ENCODE peak calls at places on chromosomes 13 and 19, in ten cellular contexts. One of them, this sample, is unnamed.

GRCh38 chr19:296476-297225 is 5.4 kb upstream of the PLPP2 start:
- DNase-seq in A673: no peak
- DNase-seq in IMR-90: no peak
- DNase-seq in mammary epithelial cell: no peak
- DNase-seq in stomach: peak; percentile 25
- DNase-seq in HAP-1: no peak
- DNase-seq in neural progenitor cell: no peak
- DNase-seq in CD8-positive, alpha-beta memory T cell: no peak
- DNase-seq in mesendoderm: no peak
- DNase-seq in AG04450: no peak
- DNase-seq in this sample: no peak

GRCh38 chr19:31905980-31906948 is 439.1 kb upstream of the ZNF507 start:
- DNase-seq in mammary epithelial cell: no peak
- DNase-seq in CD8-positive, alpha-beta memory T cell: no peak
- DNase-seq in AG04450: no peak
- DNase-seq in stomach: no peak
- DNase-seq in HAP-1: no peak
- DNase-seq in A673: peak; percentile 11
- DNase-seq in IMR-90: no peak
- DNase-seq in mesendoderm: peak; percentile 22
- DNase-seq in neural progenitor cell: no peak
- DNase-seq in this sample: no peak

GRCh38 chr13:47603365-47603764 is 397.7 kb downstream of the SUCLA2 start:
- DNase-seq in HAP-1: no peak
- DNase-seq in mesendoderm: no peak
- DNase-seq in mammary epithelial cell: no peak
- DNase-seq in AG04450: no peak
- DNase-seq in A673: no peak
- DNase-seq in IMR-90: peak; percentile 16
- DNase-seq in CD8-positive, alpha-beta memory T cell: no peak
- DNase-seq in stomach: no peak
- DNase-seq in neural progenitor cell: no peak
- DNase-seq in this sample: no peak

GRCh38 chr13:106599875-106600797 is 32.2 kb upstream of the ARGLU1 start:
- DNase-seq in CD8-positive, alpha-beta memory T cell: no peak
- DNase-seq in AG04450: peak; percentile 36
- DNase-seq in stomach: no peak
- DNase-seq in A673: peak; percentile 74
- DNase-seq in mammary epithelial cell: peak; percentile 15
- DNase-seq in IMR-90: peak; percentile 80
- DNase-seq in HAP-1: no peak
- DNase-seq in mesendoderm: no peak
- DNase-seq in neural progenitor cell: no peak
- DNase-seq in this sample: peak; percentile 88

GRCh38 chr13:112715715-112716460 is 26.1 kb downstream of the ATP11A start:
- DNase-seq in CD8-positive, alpha-beta memory T cell: no peak
- DNase-seq in HAP-1: no peak
- DNase-seq in stomach: no peak
- DNase-seq in mammary epithelial cell: no peak
- DNase-seq in AG04450: no peak
- DNase-seq in mesendoderm: peak; percentile 65
- DNase-seq in A673: no peak
- DNase-seq in neural progenitor cell: no peak
- DNase-seq in IMR-90: no peak
- DNase-seq in this sample: no peak

GRCh38 chr13:30696278-30697176 is 38.8 kb upstream of the ALOX5AP start:
- DNase-seq in neural progenitor cell: no peak
- DNase-seq in CD8-positive, alpha-beta memory T cell: no peak
- DNase-seq in mammary epithelial cell: no peak
- DNase-seq in HAP-1: no peak
- DNase-seq in mesendoderm: peak; percentile 44
- DNase-seq in AG04450: no peak
- DNase-seq in A673: peak; percentile 68
- DNase-seq in stomach: no peak
- DNase-seq in IMR-90: peak; percentile 36
- DNase-seq in this sample: no peak

GRCh38 chr13:27574661-27575060 is 45.7 kb downstream of the LNX2 start:
- DNase-seq in HAP-1: no peak
- DNase-seq in mesendoderm: no peak
- DNase-seq in stomach: no peak
- DNase-seq in CD8-positive, alpha-beta memory T cell: no peak
- DNase-seq in IMR-90: no peak
- DNase-seq in A673: no peak
- DNase-seq in mammary epithelial cell: no peak
- DNase-seq in neural progenitor cell: no peak
- DNase-seq in AG04450: no peak
- DNase-seq in this sample: no peak

GRCh38 chr13:54312885-54313284 is 1284.3 kb downstream of the OLFM4 start:
- DNase-seq in AG04450: no peak
- DNase-seq in CD8-positive, alpha-beta memory T cell: no peak
- DNase-seq in mesendoderm: no peak
- DNase-seq in neural progenitor cell: no peak
- DNase-seq in stomach: no peak
- DNase-seq in A673: no peak
- DNase-seq in mammary epithelial cell: no peak
- DNase-seq in HAP-1: no peak
- DNase-seq in IMR-90: no peak
- DNase-seq in this sample: no peak

GRCh38 chr13:45292176-45292575 is 48.8 kb downstream of the TPT1 start:
- DNase-seq in CD8-positive, alpha-beta memory T cell: no peak
- DNase-seq in neural progenitor cell: no peak
- DNase-seq in mammary epithelial cell: peak; percentile 88
- DNase-seq in A673: no peak
- DNase-seq in HAP-1: no peak
- DNase-seq in mesendoderm: no peak
- DNase-seq in IMR-90: no peak
- DNase-seq in AG04450: no peak
- DNase-seq in stomach: no peak
- DNase-seq in this sample: peak; percentile 43

GRCh38 chr13:80177327-80177726 is 163.6 kb downstream of the SPRY2 start:
- DNase-seq in stomach: no peak
- DNase-seq in neural progenitor cell: no peak
- DNase-seq in IMR-90: no peak
- DNase-seq in AG04450: no peak
- DNase-seq in mesendoderm: peak; percentile 68
- DNase-seq in mammary epithelial cell: peak; percentile 51
- DNase-seq in CD8-positive, alpha-beta memory T cell: no peak
- DNase-seq in A673: no peak
- DNase-seq in HAP-1: no peak
- DNase-seq in this sample: peak; percentile 31

GRCh38 chr13:93496985-93497673 is 270.5 kb downstream of the GPC6 start:
- DNase-seq in HAP-1: peak; percentile 90
- DNase-seq in CD8-positive, alpha-beta memory T cell: no peak
- DNase-seq in stomach: no peak
- DNase-seq in neural progenitor cell: peak; percentile 11
- DNase-seq in IMR-90: no peak
- DNase-seq in A673: peak; percentile 97
- DNase-seq in AG04450: no peak
- DNase-seq in mesendoderm: peak; percentile 8
- DNase-seq in mammary epithelial cell: no peak
- DNase-seq in this sample: peak; percentile 34

GRCh38 chr19:13019330-13019729 is 24.1 kb downstream of the NFIX start:
- DNase-seq in IMR-90: no peak
- DNase-seq in A673: no peak
- DNase-seq in mammary epithelial cell: no peak
- DNase-seq in neural progenitor cell: no peak
- DNase-seq in CD8-positive, alpha-beta memory T cell: no peak
- DNase-seq in HAP-1: no peak
- DNase-seq in mesendoderm: no peak
- DNase-seq in AG04450: no peak
- DNase-seq in stomach: no peak
- DNase-seq in this sample: no peak
- H3K27me3 ChIP-seq in IMR-90: no peaks in the 10 kb centered on the region
- H3K27me3 ChIP-seq in A673: no peaks in the 10 kb centered on the region
- H3K27me3 ChIP-seq in mammary epithelial cell: no peaks in the 10 kb centered on the region
- H3K27me3 ChIP-seq in neural progenitor cell: peaks cover 100% of the 10 kb centered on the region
- H3K27me3 ChIP-seq in CD8-positive, alpha-beta memory T cell: peaks cover 19% of the 10 kb centered on the region
- H3K27me3 ChIP-seq in HAP-1: no peaks in the 10 kb centered on the region
- H3K27me3 ChIP-seq in mesendoderm: peaks cover 81% of the 10 kb centered on the region
- H3K27me3 ChIP-seq in AG04450: no peaks in the 10 kb centered on the region
- H3K27me3 ChIP-seq in stomach: no peaks in the 10 kb centered on the region
- H3K27me3 ChIP-seq in this sample: no peaks in the 10 kb centered on the region

GRCh38 chr13:109725995-109726637 is 60.3 kb downstream of the IRS2 start:
- DNase-seq in neural progenitor cell: no peak
- DNase-seq in IMR-90: no peak
- DNase-seq in mesendoderm: no peak
- DNase-seq in AG04450: no peak
- DNase-seq in mammary epithelial cell: no peak
- DNase-seq in A673: no peak
- DNase-seq in HAP-1: no peak
- DNase-seq in CD8-positive, alpha-beta memory T cell: no peak
- DNase-seq in stomach: no peak
- DNase-seq in this sample: no peak
- H3K27me3 ChIP-seq in neural progenitor cell: no peaks in the 10 kb centered on the region
- H3K27me3 ChIP-seq in IMR-90: peaks cover 51% of the 10 kb centered on the region
- H3K27me3 ChIP-seq in mesendoderm: no peaks in the 10 kb centered on the region
- H3K27me3 ChIP-seq in AG04450: peaks cover 25% of the 10 kb centered on the region
- H3K27me3 ChIP-seq in mammary epithelial cell: no peaks in the 10 kb centered on the region
- H3K27me3 ChIP-seq in A673: no peaks in the 10 kb centered on the region
- H3K27me3 ChIP-seq in HAP-1: no peaks in the 10 kb centered on the region
- H3K27me3 ChIP-seq in CD8-positive, alpha-beta memory T cell: no peaks in the 10 kb centered on the region
- H3K27me3 ChIP-seq in stomach: no peaks in the 10 kb centered on the region
- H3K27me3 ChIP-seq in this sample: peaks cover 3% of the 10 kb centered on the region

GRCh38 chr19:15850385-15850784 is 34.9 kb upstream of the OR10H1 start:
- DNase-seq in mammary epithelial cell: no peak
- DNase-seq in stomach: no peak
- DNase-seq in mesendoderm: no peak
- DNase-seq in CD8-positive, alpha-beta memory T cell: no peak
- DNase-seq in A673: no peak
- DNase-seq in AG04450: no peak
- DNase-seq in IMR-90: no peak
- DNase-seq in neural progenitor cell: no peak
- DNase-seq in HAP-1: no peak
- DNase-seq in this sample: no peak

GRCh38 chr19:15841875-15842569 is 26.6 kb upstream of the OR10H1 start:
- DNase-seq in stomach: no peak
- DNase-seq in CD8-positive, alpha-beta memory T cell: no peak
- DNase-seq in IMR-90: no peak
- DNase-seq in AG04450: no peak
- DNase-seq in HAP-1: no peak
- DNase-seq in neural progenitor cell: no peak
- DNase-seq in mesendoderm: no peak
- DNase-seq in A673: no peak
- DNase-seq in mammary epithelial cell: no peak
- DNase-seq in this sample: no peak

GRCh38 chr19:15843186-15843585 is 27.7 kb upstream of the OR10H1 start:
- DNase-seq in CD8-positive, alpha-beta memory T cell: no peak
- DNase-seq in IMR-90: no peak
- DNase-seq in neural progenitor cell: no peak
- DNase-seq in mammary epithelial cell: no peak
- DNase-seq in A673: no peak
- DNase-seq in HAP-1: no peak
- DNase-seq in stomach: no peak
- DNase-seq in mesendoderm: no peak
- DNase-seq in AG04450: no peak
- DNase-seq in this sample: no peak

DNA sequence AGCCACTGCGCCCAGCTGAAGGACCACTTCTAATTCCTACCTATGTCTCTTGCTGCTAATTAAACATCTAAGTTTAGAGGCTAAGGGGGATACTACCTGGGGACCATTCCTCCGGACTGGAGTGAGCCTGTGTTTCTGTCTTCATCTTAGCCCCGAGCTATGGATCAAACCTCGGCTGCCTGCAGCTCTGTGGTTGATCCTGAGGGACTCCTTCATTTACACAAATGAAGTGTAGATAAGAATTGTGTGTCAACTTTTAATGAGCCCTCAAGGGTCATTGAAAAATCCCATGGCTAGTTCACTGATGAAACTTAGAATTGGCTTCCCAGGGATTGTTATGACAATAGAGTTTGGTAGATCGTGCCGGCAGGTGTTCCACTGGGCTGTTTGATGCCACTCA is 31.5 kb upstream of the OR10H1 start:
- DNase-seq in stomach: no peak
- DNase-seq in mesendoderm: no peak
- DNase-seq in IMR-90: no peak
- DNase-seq in mammary epithelial cell: no peak
- DNase-seq in CD8-positive, alpha-beta memory T cell: no peak
- DNase-seq in AG04450: no peak
- DNase-seq in A673: no peak
- DNase-seq in HAP-1: no peak
- DNase-seq in neural progenitor cell: no peak
- DNase-seq in this sample: no peak
- H3K27me3 ChIP-seq in stomach: no peaks in the 10 kb centered on the region
- H3K27me3 ChIP-seq in mesendoderm: no peaks in the 10 kb centered on the region
- H3K27me3 ChIP-seq in IMR-90: no peaks in the 10 kb centered on the region
- H3K27me3 ChIP-seq in mammary epithelial cell: no peaks in the 10 kb centered on the region
- H3K27me3 ChIP-seq in CD8-positive, alpha-beta memory T cell: no peaks in the 10 kb centered on the region
- H3K27me3 ChIP-seq in AG04450: no peaks in the 10 kb centered on the region
- H3K27me3 ChIP-seq in A673: peaks cover 6% of the 10 kb centered on the region
- H3K27me3 ChIP-seq in HAP-1: no peaks in the 10 kb centered on the region
- H3K27me3 ChIP-seq in neural progenitor cell: no peaks in the 10 kb centered on the region
- H3K27me3 ChIP-seq in this sample: no peaks in the 10 kb centered on the region

GRCh38 chr13:61144834-61145593 is 270.6 kb downstream of the PCDH20 start:
- DNase-seq in A673: no peak
- DNase-seq in HAP-1: no peak
- DNase-seq in neural progenitor cell: no peak
- DNase-seq in IMR-90: no peak
- DNase-seq in mammary epithelial cell: no peak
- DNase-seq in AG04450: no peak
- DNase-seq in CD8-positive, alpha-beta memory T cell: no peak
- DNase-seq in stomach: no peak
- DNase-seq in mesendoderm: no peak
- DNase-seq in this sample: no peak

GRCh38 chr13:61138857-61139256 is 276.8 kb downstream of the PCDH20 start:
- DNase-seq in stomach: no peak
- DNase-seq in AG04450: no peak
- DNase-seq in mesendoderm: no peak
- DNase-seq in mammary epithelial cell: no peak
- DNase-seq in IMR-90: no peak
- DNase-seq in neural progenitor cell: no peak
- DNase-seq in HAP-1: no peak
- DNase-seq in A673: no peak
- DNase-seq in CD8-positive, alpha-beta memory T cell: no peak
- DNase-seq in this sample: no peak

GRCh38 chr13:61146158-61146557 is 269.5 kb downstream of the PCDH20 start:
- DNase-seq in AG04450: no peak
- DNase-seq in neural progenitor cell: no peak
- DNase-seq in stomach: no peak
- DNase-seq in mesendoderm: no peak
- DNase-seq in A673: peak; percentile 51
- DNase-seq in mammary epithelial cell: no peak
- DNase-seq in HAP-1: no peak
- DNase-seq in CD8-positive, alpha-beta memory T cell: no peak
- DNase-seq in IMR-90: no peak
- DNase-seq in this sample: no peak

GRCh38 chr13:61144301-61144700 is 271.3 kb downstream of the PCDH20 start:
- DNase-seq in mesendoderm: no peak
- DNase-seq in IMR-90: no peak
- DNase-seq in HAP-1: no peak
- DNase-seq in mammary epithelial cell: no peak
- DNase-seq in neural progenitor cell: no peak
- DNase-seq in CD8-positive, alpha-beta memory T cell: no peak
- DNase-seq in AG04450: no peak
- DNase-seq in A673: no peak
- DNase-seq in stomach: no peak
- DNase-seq in this sample: no peak

DNA sequence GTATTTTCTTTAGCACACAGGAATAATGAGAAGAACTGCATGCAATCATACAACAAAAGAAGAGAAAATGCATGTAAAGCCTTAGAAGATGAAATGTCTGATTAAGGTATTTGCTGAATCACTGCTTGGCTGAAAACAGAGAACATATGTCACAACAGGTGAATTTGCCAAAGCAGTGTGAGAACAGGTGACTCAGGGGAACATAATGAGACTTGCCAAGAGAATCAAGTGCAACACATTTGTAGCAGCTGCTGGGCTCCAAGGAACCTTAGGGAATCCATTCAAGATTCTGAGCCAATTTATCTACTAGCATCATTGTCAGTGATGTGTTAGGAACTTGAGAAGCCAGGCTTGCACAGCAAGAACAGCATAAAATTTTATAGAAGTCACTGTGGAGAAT is 273.1 kb downstream of the PCDH20 start:
- DNase-seq in mesendoderm: peak; percentile 28
- DNase-seq in mammary epithelial cell: no peak
- DNase-seq in stomach: no peak
- DNase-seq in CD8-positive, alpha-beta memory T cell: no peak
- DNase-seq in AG04450: no peak
- DNase-seq in neural progenitor cell: no peak
- DNase-seq in IMR-90: no peak
- DNase-seq in A673: no peak
- DNase-seq in HAP-1: no peak
- DNase-seq in this sample: no peak
- H3K27me3 ChIP-seq in mesendoderm: no peaks in the 10 kb centered on the region
- H3K27me3 ChIP-seq in mammary epithelial cell: no peaks in the 10 kb centered on the region
- H3K27me3 ChIP-seq in stomach: no peaks in the 10 kb centered on the region
- H3K27me3 ChIP-seq in CD8-positive, alpha-beta memory T cell: no peaks in the 10 kb centered on the region
- H3K27me3 ChIP-seq in AG04450: no peaks in the 10 kb centered on the region
- H3K27me3 ChIP-seq in neural progenitor cell: no peaks in the 10 kb centered on the region
- H3K27me3 ChIP-seq in IMR-90: no peaks in the 10 kb centered on the region
- H3K27me3 ChIP-seq in A673: no peaks in the 10 kb centered on the region
- H3K27me3 ChIP-seq in HAP-1: no peaks in the 10 kb centered on the region
- H3K27me3 ChIP-seq in this sample: no peaks in the 10 kb centered on the region